ENCODE peak calls at places on chromosome 10, in eight cellular contexts. One of them, this sample, is unnamed.

GRCh38 chr10:125536236-125536635 is 146.7 kb downstream of the TEX36 start:
- DNase-seq in PC-9: no peak
- DNase-seq in GM12891: no peak
- DNase-seq in cerebellar cortex: no peak
- DNase-seq in PC-3: no peak
- DNase-seq in choroid plexus epithelial cell: no peak
- DNase-seq in renal cortical epithelial cell: no peak
- DNase-seq in activated T-cell treated with anti-CD3 and anti-CD28 coated beads, Interleukin-2, amount 50 U/mL, for 4 hours: no peak
- DNase-seq in this sample: no peak

GRCh38 chr10:70969188-70969587 is 80.8 kb upstream of the PCBD1 start:
- DNase-seq in choroid plexus epithelial cell: no peak
- DNase-seq in renal cortical epithelial cell: no peak
- DNase-seq in activated T-cell treated with anti-CD3 and anti-CD28 coated beads, Interleukin-2, amount 50 U/mL, for 4 hours: no peak
- DNase-seq in GM12891: no peak
- DNase-seq in cerebellar cortex: no peak
- DNase-seq in PC-9: no peak
- DNase-seq in PC-3: no peak
- DNase-seq in this sample: no peak

GRCh38 chr10:71766717-71767419 is 6.5 kb downstream of the VSIR start:
- DNase-seq in cerebellar cortex: no peak
- DNase-seq in choroid plexus epithelial cell: peak
- DNase-seq in PC-3: peak
- DNase-seq in renal cortical epithelial cell: peak
- DNase-seq in PC-9: peak
- DNase-seq in GM12891: no peak
- DNase-seq in activated T-cell treated with anti-CD3 and anti-CD28 coated beads, Interleukin-2, amount 50 U/mL, for 4 hours: no peak
- DNase-seq in this sample: no peak

GRCh38 chr10:91604936-91605534 is 27.8 kb downstream of the PPP1R3C start:
- DNase-seq in activated T-cell treated with anti-CD3 and anti-CD28 coated beads, Interleukin-2, amount 50 U/mL, for 4 hours: no peak
- DNase-seq in PC-9: peak
- DNase-seq in cerebellar cortex: no peak
- DNase-seq in renal cortical epithelial cell: peak
- DNase-seq in PC-3: peak
- DNase-seq in choroid plexus epithelial cell: peak
- DNase-seq in GM12891: no peak
- DNase-seq in this sample: no peak

GRCh38 chr10:77899080-77899477 is 27.5 kb downstream of the DLG5 start:
- DNase-seq in PC-9: peak
- DNase-seq in PC-3: peak
- DNase-seq in renal cortical epithelial cell: peak
- DNase-seq in cerebellar cortex: no peak
- DNase-seq in activated T-cell treated with anti-CD3 and anti-CD28 coated beads, Interleukin-2, amount 50 U/mL, for 4 hours: no peak
- DNase-seq in GM12891: no peak
- DNase-seq in choroid plexus epithelial cell: no peak
- DNase-seq in this sample: no peak

GRCh38 chr10:100637785-100638184 is 102.0 kb downstream of the HIF1AN start:
- DNase-seq in PC-9: no peak
- DNase-seq in GM12891: no peak
- DNase-seq in renal cortical epithelial cell: no peak
- DNase-seq in PC-3: peak
- DNase-seq in choroid plexus epithelial cell: peak
- DNase-seq in activated T-cell treated with anti-CD3 and anti-CD28 coated beads, Interleukin-2, amount 50 U/mL, for 4 hours: no peak
- DNase-seq in cerebellar cortex: peak
- DNase-seq in this sample: no peak

GRCh38 chr10:99529483-99530107 is 3.1 kb upstream of the NKX2-3 start:
- DNase-seq in renal cortical epithelial cell: no peak
- DNase-seq in PC-9: no peak
- DNase-seq in choroid plexus epithelial cell: no peak
- DNase-seq in cerebellar cortex: no peak
- DNase-seq in GM12891: no peak
- DNase-seq in PC-3: no peak
- DNase-seq in activated T-cell treated with anti-CD3 and anti-CD28 coated beads, Interleukin-2, amount 50 U/mL, for 4 hours: no peak
- DNase-seq in this sample: no peak

GRCh38 chr10:26378763-26379361 is 59.3 kb upstream of the APBB1IP start:
- DNase-seq in activated T-cell treated with anti-CD3 and anti-CD28 coated beads, Interleukin-2, amount 50 U/mL, for 4 hours: no peak
- DNase-seq in cerebellar cortex: no peak
- DNase-seq in PC-9: no peak
- DNase-seq in PC-3: no peak
- DNase-seq in choroid plexus epithelial cell: no peak
- DNase-seq in renal cortical epithelial cell: no peak
- DNase-seq in GM12891: no peak
- DNase-seq in this sample: no peak

GRCh38 chr10:95459446-95459845 is 101.7 kb downstream of the SORBS1 start:
- DNase-seq in PC-9: no peak
- DNase-seq in activated T-cell treated with anti-CD3 and anti-CD28 coated beads, Interleukin-2, amount 50 U/mL, for 4 hours: no peak
- DNase-seq in choroid plexus epithelial cell: no peak
- DNase-seq in PC-3: no peak
- DNase-seq in renal cortical epithelial cell: no peak
- DNase-seq in GM12891: no peak
- DNase-seq in cerebellar cortex: no peak
- DNase-seq in this sample: no peak